ENCODE peak calls at places on chromosomes 11 and 22, in nine cellular contexts. One of them, this sample, is unnamed.

GRCh38 chr11:122709042-122709760 is 53.7 kb downstream of the UBASH3B start:
- DNase-seq in germinal center: no peak
- DNase-seq in progenitor cell of endocrine pancreas: no peak
- DNase-seq in iPS DF 19.7: no peak
- DNase-seq in NCI-H1930: no peak
- DNase-seq in lung microvascular endothelial cell: no peak
- DNase-seq in midbrain: no peak
- DNase-seq in GM04504: peak
- DNase-seq in anterior cingulate cortex: no peak
- DNase-seq in this sample: no peak

GRCh38 chr22:37843746-37844089 is 416 bp downstream of the ANKRD54 start:
- DNase-seq in anterior cingulate cortex: peak
- DNase-seq in progenitor cell of endocrine pancreas: peak
- DNase-seq in lung microvascular endothelial cell: no peak
- DNase-seq in GM04504: no peak
- DNase-seq in germinal center: peak
- DNase-seq in iPS DF 19.7: no peak
- DNase-seq in midbrain: no peak
- DNase-seq in NCI-H1930: no peak
- DNase-seq in this sample: no peak

GRCh38 chr22:27983361-27983791 is 64.3 kb upstream of the PITPNB start:
- DNase-seq in iPS DF 19.7: no peak
- DNase-seq in germinal center: no peak
- DNase-seq in midbrain: no peak
- DNase-seq in progenitor cell of endocrine pancreas: no peak
- DNase-seq in NCI-H1930: no peak
- DNase-seq in lung microvascular endothelial cell: no peak
- DNase-seq in anterior cingulate cortex: no peak
- DNase-seq in GM04504: no peak
- DNase-seq in this sample: no peak

GRCh38 chr11:104120493-104121200 is 43.3 kb downstream of the PDGFD start:
- DNase-seq in iPS DF 19.7: no peak
- DNase-seq in NCI-H1930: peak
- DNase-seq in germinal center: no peak
- DNase-seq in lung microvascular endothelial cell: peak
- DNase-seq in anterior cingulate cortex: no peak
- DNase-seq in progenitor cell of endocrine pancreas: no peak
- DNase-seq in GM04504: no peak
- DNase-seq in midbrain: no peak
- DNase-seq in this sample: no peak

GRCh38 chr11:5252280-5253265 is 2.0 kb downstream of the HBG2 start:
- DNase-seq in progenitor cell of endocrine pancreas: no peak
- DNase-seq in anterior cingulate cortex: no peak
- DNase-seq in GM04504: no peak
- DNase-seq in germinal center: no peak
- DNase-seq in NCI-H1930: no peak
- DNase-seq in iPS DF 19.7: no peak
- DNase-seq in lung microvascular endothelial cell: no peak
- DNase-seq in midbrain: no peak
- DNase-seq in this sample: no peak

GRCh38 chr22:50469377-50470305 is 5.2 kb downstream of the SBF1 start:
- DNase-seq in NCI-H1930: no peak
- DNase-seq in anterior cingulate cortex: no peak
- DNase-seq in midbrain: no peak
- DNase-seq in progenitor cell of endocrine pancreas: no peak
- DNase-seq in iPS DF 19.7: no peak
- DNase-seq in germinal center: peak
- DNase-seq in lung microvascular endothelial cell: peak
- DNase-seq in GM04504: no peak
- DNase-seq in this sample: no peak

GRCh38 chr11:119759324-119759723 is 30.3 kb upstream of the NECTIN1 start:
- DNase-seq in anterior cingulate cortex: no peak
- DNase-seq in lung microvascular endothelial cell: no peak
- DNase-seq in midbrain: no peak
- DNase-seq in iPS DF 19.7: no peak
- DNase-seq in NCI-H1930: no peak
- DNase-seq in GM04504: peak
- DNase-seq in progenitor cell of endocrine pancreas: no peak
- DNase-seq in germinal center: no peak
- DNase-seq in this sample: no peak

GRCh38 chr11:27830206-27830605 is 130.0 kb upstream of the BDNF start:
- DNase-seq in iPS DF 19.7: no peak
- DNase-seq in NCI-H1930: no peak
- DNase-seq in anterior cingulate cortex: no peak
- DNase-seq in GM04504: no peak
- DNase-seq in progenitor cell of endocrine pancreas: no peak
- DNase-seq in germinal center: no peak
- DNase-seq in midbrain: no peak
- DNase-seq in lung microvascular endothelial cell: no peak
- DNase-seq in this sample: no peak

GRCh38 chr11:119692547-119692834 is 36.5 kb downstream of the NECTIN1 start:
- DNase-seq in progenitor cell of endocrine pancreas: no peak
- DNase-seq in NCI-H1930: no peak
- DNase-seq in germinal center: no peak
- DNase-seq in midbrain: no peak
- DNase-seq in anterior cingulate cortex: no peak
- DNase-seq in lung microvascular endothelial cell: no peak
- DNase-seq in GM04504: no peak
- DNase-seq in iPS DF 19.7: no peak
- DNase-seq in this sample: no peak

GRCh38 chr11:116073854-116074837 is 569.9 kb upstream of the CADM1 start:
- DNase-seq in NCI-H1930: no peak
- DNase-seq in GM04504: no peak
- DNase-seq in anterior cingulate cortex: peak
- DNase-seq in midbrain: no peak
- DNase-seq in iPS DF 19.7: no peak
- DNase-seq in progenitor cell of endocrine pancreas: no peak
- DNase-seq in germinal center: no peak
- DNase-seq in lung microvascular endothelial cell: no peak
- DNase-seq in this sample: no peak

GRCh38 chr11:108224908-108225786 is 2.3 kb downstream of the ATM start:
- DNase-seq in GM04504: no peak
- DNase-seq in midbrain: no peak
- DNase-seq in NCI-H1930: no peak
- DNase-seq in iPS DF 19.7: no peak
- DNase-seq in progenitor cell of endocrine pancreas: no peak
- DNase-seq in germinal center: peak
- DNase-seq in anterior cingulate cortex: no peak
- DNase-seq in lung microvascular endothelial cell: no peak
- DNase-seq in this sample: no peak

GRCh38 chr11:12091957-12092558 is 18.3 kb upstream of the MICAL2 start:
- DNase-seq in progenitor cell of endocrine pancreas: no peak
- DNase-seq in iPS DF 19.7: no peak
- DNase-seq in germinal center: no peak
- DNase-seq in GM04504: no peak
- DNase-seq in midbrain: no peak
- DNase-seq in lung microvascular endothelial cell: no peak
- DNase-seq in NCI-H1930: no peak
- DNase-seq in anterior cingulate cortex: no peak
- DNase-seq in this sample: no peak

GRCh38 chr11:58524232-58525036 is 16.5 kb upstream of the OR5B21 start:
- DNase-seq in progenitor cell of endocrine pancreas: peak
- DNase-seq in midbrain: peak
- DNase-seq in NCI-H1930: peak
- DNase-seq in anterior cingulate cortex: peak
- DNase-seq in germinal center: peak
- DNase-seq in GM04504: peak
- DNase-seq in iPS DF 19.7: peak
- DNase-seq in lung microvascular endothelial cell: peak
- DNase-seq in this sample: peak

This sample was measured in H1.